ENCODE peak calls at places on chromosomes 5 and 9, in six cellular contexts. D is ovary, L is fibroblast of villous mesenchyme, K is epithelial cell of proximal tubule, T is Peyer's patch, X is psoas muscle. S is an unnamed sample.

GRCh38 chr9:83544002-83544698 is 5.9 kb upstream of the FRMD3 start:
- DNase-seq in X (peak; percentile 19), K (peak; percentile 46), T (peak; percentile 74), D (no peak), L (peak; percentile 72), S (peak; percentile 90)

GRCh38 chr9:128005938-128006337 is 25.1 kb upstream of the EEIG1 start:
- DNase-seq in D (peak; percentile 30), X (peak; percentile 41), L (peak; percentile 64), T (no peak), K (no peak), S (no peak)

GRCh38 chr9:22529426-22530199 is 83.0 kb downstream of the DMRTA1 start:
- DNase-seq in K (no peak), X (no peak), T (no peak), L (no peak), D (no peak), S (no peak)

GRCh38 chr9:134624827-134625181 is 16.8 kb upstream of the COL5A1 start:
- DNase-seq in X (no peak), D (peak; percentile 1), K (no peak), T (peak; percentile 28), L (peak; percentile 84), S (peak; percentile 88)

GRCh38 chr5:148436029-148436428 is 52.3 kb downstream of the FBXO38 start:
- DNase-seq in T (no peak), X (no peak), D (no peak), K (no peak), L (no peak), S (no peak)

GRCh38 chr5:91219141-91219802 is 163.8 kb downstream of the ARRDC3 start:
- DNase-seq in X (no peak), L (peak; percentile 97), T (no peak), K (peak; percentile 60), D (no peak), S (peak; percentile 73)

GRCh38 chr5:7377761-7378160 is 18.2 kb upstream of the ADCY2 start:
- DNase-seq in K (no peak), L (no peak), T (no peak), X (no peak), D (no peak), S (no peak)

GRCh38 chr5:1261643-1262042 is 33.2 kb downstream of the TERT start:
- DNase-seq in L (no peak), T (no peak), K (no peak), D (no peak), X (no peak), S (no peak)

GRCh38 chr9:34744295-34745221 is 34.6 kb upstream of the CCL21 start:
- DNase-seq in T (no peak), X (peak; percentile 22), K (peak; percentile 12), D (no peak), L (peak; percentile 56), S (peak; percentile 30)

GRCh38 chr5:36575367-36575781 is 31.0 kb upstream of the SLC1A3 start:
- DNase-seq in X (no peak), L (no peak), T (no peak), D (peak; percentile 35), K (no peak), S (peak; percentile 67)

GRCh38 chr9:114080773-114081440 is 2.8 kb upstream of the AMBP start:
- DNase-seq in L (no peak), D (no peak), X (no peak), T (peak; percentile 74), K (peak; percentile 78), S (no peak)

GRCh38 chr5:111385970-111386831 is 126.1 kb downstream of the STARD4 start:
- DNase-seq in X (no peak), D (no peak), K (no peak), L (no peak), T (no peak), S (no peak)

GRCh38 chr9:26551971-26552370 is 340.6 kb downstream of the CAAP1 start:
- DNase-seq in L (no peak), D (no peak), K (no peak), T (no peak), X (no peak), S (peak; percentile 0)

GRCh38 chr9:11148189-11148588 is 535.4 kb upstream of the PTPRD start:
- DNase-seq in X (no peak), K (no peak), D (no peak), T (no peak), L (no peak), S (no peak)

GRCh38 chr9:11144750-11145149 is 531.9 kb upstream of the PTPRD start:
- DNase-seq in X (no peak), K (no peak), D (no peak), L (no peak), T (no peak), S (no peak)

GRCh38 chr9:11142965-11143738 is 530.4 kb upstream of the PTPRD start:
- DNase-seq in D (no peak), T (no peak), X (no peak), L (no peak), K (no peak), S (no peak)

DNA sequence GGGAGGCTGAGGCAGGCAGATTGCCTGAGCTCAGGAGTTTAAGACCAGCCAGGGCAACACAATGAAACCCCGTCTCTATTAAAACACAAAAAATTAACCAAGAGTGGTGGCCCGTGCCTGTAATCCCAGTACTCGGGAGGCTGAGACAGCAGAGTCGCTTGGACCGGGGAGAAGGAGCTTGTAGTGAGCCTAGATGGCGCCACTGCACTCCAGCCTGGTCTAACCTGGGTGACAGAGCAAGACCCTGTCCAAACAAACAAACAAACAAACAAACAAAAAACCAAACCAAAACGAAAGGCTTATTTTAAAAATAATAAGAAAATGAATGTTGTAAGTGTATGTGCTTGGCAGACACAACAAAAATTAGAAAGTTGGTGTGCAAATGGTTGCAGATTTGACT is 536.3 kb upstream of the PTPRD start:
- DNase-seq in X (no peak), D (no peak), K (no peak), L (no peak), T (no peak), S (no peak)
- TF ChIP-seq CTCF in X (no peak), D (no peak), K (peak; percentile 15), L (no peak), T (no peak), S (no peak)

GRCh38 chr5:107544476-107544875 is 126.3 kb downstream of the EFNA5 start:
- DNase-seq in L (no peak), K (no peak), X (no peak), T (no peak), D (no peak), S (no peak)

GRCh38 chr5:107542831-107543231 is 127.9 kb downstream of the EFNA5 start:
- DNase-seq in D (peak; percentile 56), L (peak; percentile 85), T (peak; percentile 54), K (no peak), X (peak; percentile 84), S (peak; percentile 77)

GRCh38 chr5:107543868-107544267 is 126.9 kb downstream of the EFNA5 start:
- DNase-seq in D (no peak), K (no peak), X (no peak), L (no peak), T (no peak), S (no peak)

GRCh38 chr5:107541400-107541799 is 129.3 kb downstream of the EFNA5 start:
- DNase-seq in X (no peak), L (no peak), D (no peak), K (no peak), T (no peak), S (no peak)

DNA sequence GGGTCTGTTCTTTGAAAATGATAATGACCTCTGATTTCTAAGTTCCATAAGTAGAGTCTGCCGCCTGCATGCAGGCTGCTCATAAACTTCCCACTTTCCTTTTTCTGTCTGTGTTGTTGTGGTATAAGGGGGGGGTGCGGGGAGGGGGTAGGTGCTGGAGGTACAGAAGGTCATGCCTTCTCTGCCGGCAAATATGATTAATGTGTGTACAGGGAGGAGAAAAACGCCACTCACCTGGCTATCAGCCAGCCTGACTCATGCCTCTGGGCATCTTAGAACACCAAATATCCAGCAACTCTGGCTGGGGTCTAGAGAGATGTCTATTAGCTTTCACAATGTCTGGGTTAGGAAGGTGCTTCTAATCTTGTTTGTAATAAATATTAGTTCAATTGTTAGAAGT is 128.3 kb downstream of the EFNA5 start:
- DNase-seq in K (peak; percentile 86), X (peak; percentile 85), D (peak; percentile 69), T (no peak), L (peak; percentile 89), S (peak; percentile 67)
- H3K4me3 ChIP-seq in K (peak overlapping the region; percentile 23), X (peak overlapping the region; percentile 11), D (no peak overlapping the region), T (no peak overlapping the region), L (peak overlapping the region; percentile 13), S (no peak overlapping the region)

GRCh38 chr9:81465468-81466002 is 223.8 kb downstream of the TLE1 start:
- DNase-seq in D (no peak), K (no peak), T (no peak), L (peak; percentile 49), X (no peak), S (no peak)
- TF ChIP-seq CTCF in D (no peak), K (peak; percentile 30), T (no peak), L (peak; percentile 29), X (peak; percentile 42), S (peak; percentile 7)

DNA sequence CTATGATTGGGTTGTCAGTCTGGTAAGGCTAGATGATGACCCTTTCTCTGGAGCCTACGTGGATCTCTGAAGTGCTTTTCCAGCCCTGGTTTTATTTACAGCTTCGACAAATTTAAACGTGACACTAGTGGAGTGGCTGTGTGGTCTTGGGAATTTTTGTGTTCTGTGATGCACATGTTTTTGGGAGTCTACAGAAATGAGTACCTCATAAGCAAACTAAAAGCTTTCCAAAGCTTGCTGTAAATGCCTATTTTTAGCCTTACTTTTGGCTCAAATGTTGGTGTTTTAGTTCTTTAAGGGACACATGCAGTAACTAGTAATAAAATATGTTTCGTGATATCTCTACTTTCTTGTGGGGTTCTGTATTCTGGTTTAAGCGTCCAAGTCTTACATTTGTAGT is 3.3 kb downstream of the LARP1 start:
- DNase-seq in D (no peak), X (no peak), T (no peak), K (no peak), L (peak; percentile 55), S (peak; percentile 80)
- H3K4me3 ChIP-seq in D (peak overlapping the region; percentile 14), X (peak overlapping the region; percentile 54), T (no peak overlapping the region), K (peak overlapping the region; percentile 42), L (peak overlapping the region; percentile 37), S (peak overlapping the region; percentile 52)

GRCh38 chr5:126741361-126741760 is 35.6 kb upstream of the LMNB1 start:
- DNase-seq in X (no peak), K (no peak), T (no peak), L (no peak), D (no peak), S (no peak)
- TF ChIP-seq CTCF in X (no peak), K (no peak), T (no peak), L (no peak), D (no peak), S (no peak)

GRCh38 chr9:23825143-23825531 is 903 bp downstream of the ELAVL2 start:
- DNase-seq in X (no peak), L (no peak), D (no peak), K (no peak), T (no peak), S (no peak)
- H3K4me3 ChIP-seq in X (peak overlapping the region; percentile 65), L (no peak overlapping the region), D (peak overlapping the region; percentile 44), K (peak overlapping the region; percentile 65), T (peak overlapping the region; percentile 3), S (peak overlapping the region; percentile 65)

GRCh38 chr9:122463828-122464632 is 13.7 kb downstream of the OR1J1 start:
- DNase-seq in X (no peak), K (no peak), T (no peak), D (no peak), L (no peak), S (no peak)
- TF ChIP-seq CTCF in X (no peak), K (peak; percentile 46), T (no peak), D (no peak), L (peak; percentile 7), S (peak; percentile 14)

GRCh38 chr9:129612815-129613519 is 7.9 kb downstream of the C9orf50 start:
- DNase-seq in T (no peak), X (no peak), K (no peak), L (no peak), D (no peak), S (no peak)
- H3K4me3 ChIP-seq in T (no peak overlapping the region), X (no peak overlapping the region), K (peak overlapping the region; percentile 4), L (no peak overlapping the region), D (no peak overlapping the region), S (no peak overlapping the region)